ENCODE peak calls at places on chromosome 15, in five cellular contexts. One of them, this sample, is unnamed.

GRCh38 chr15:59384507-59384906 is 11.8 kb upstream of the MYO1E start:
- DNase-seq in iris pigment epithelial cell: no peak
- DNase-seq in CD4-positive, alpha-beta memory T cell: no peak
- DNase-seq in NCI-H2171: no peak
- DNase-seq in GM23248: no peak
- DNase-seq in this sample: no peak

GRCh38 chr15:65996901-65997300 is 127.6 kb downstream of the RAB11A start:
- DNase-seq in CD4-positive, alpha-beta memory T cell: no peak
- DNase-seq in iris pigment epithelial cell: no peak
- DNase-seq in GM23248: no peak
- DNase-seq in NCI-H2171: no peak
- DNase-seq in this sample: no peak

GRCh38 chr15:44535509-44536297 is 1.2 kb upstream of the EIF3J start:
- DNase-seq in iris pigment epithelial cell: no peak
- DNase-seq in CD4-positive, alpha-beta memory T cell: peak; percentile 30
- DNase-seq in GM23248: no peak
- DNase-seq in NCI-H2171: no peak
- DNase-seq in this sample: no peak

GRCh38 chr15:94175420-94175819 is 55.9 kb upstream of the MCTP2 start:
- DNase-seq in NCI-H2171: no peak
- DNase-seq in iris pigment epithelial cell: no peak
- DNase-seq in GM23248: no peak
- DNase-seq in CD4-positive, alpha-beta memory T cell: no peak
- DNase-seq in this sample: no peak

GRCh38 chr15:43769584-43770228 is 7.1 kb downstream of the ELL3 start:
- DNase-seq in iris pigment epithelial cell: peak; percentile 61
- DNase-seq in GM23248: peak; percentile 81
- DNase-seq in NCI-H2171: peak; percentile 40
- DNase-seq in CD4-positive, alpha-beta memory T cell: peak; percentile 55
- DNase-seq in this sample: no peak

GRCh38 chr15:80669599-80670273 is 25.4 kb upstream of the ABHD17C start:
- DNase-seq in CD4-positive, alpha-beta memory T cell: no peak
- DNase-seq in NCI-H2171: no peak
- DNase-seq in iris pigment epithelial cell: no peak
- DNase-seq in GM23248: peak; percentile 72
- DNase-seq in this sample: no peak

GRCh38 chr15:85479071-85479647 is 98.8 kb downstream of the AKAP13 start:
- DNase-seq in CD4-positive, alpha-beta memory T cell: no peak
- DNase-seq in iris pigment epithelial cell: peak; percentile 80
- DNase-seq in GM23248: peak; percentile 69
- DNase-seq in NCI-H2171: peak; percentile 74
- DNase-seq in this sample: no peak

GRCh38 chr15:52746162-52746721 is 43.9 kb downstream of the ONECUT1 start:
- DNase-seq in CD4-positive, alpha-beta memory T cell: no peak
- DNase-seq in NCI-H2171: no peak
- DNase-seq in GM23248: no peak
- DNase-seq in iris pigment epithelial cell: no peak
- DNase-seq in this sample: no peak

GRCh38 chr15:79349526-79349925 is 38.6 kb downstream of the TMED3 start:
- DNase-seq in CD4-positive, alpha-beta memory T cell: no peak
- DNase-seq in iris pigment epithelial cell: peak; percentile 31
- DNase-seq in NCI-H2171: peak; percentile 78
- DNase-seq in GM23248: no peak
- DNase-seq in this sample: no peak

GRCh38 chr15:87031545-87032230 is 952.0 kb downstream of the AGBL1 start:
- DNase-seq in NCI-H2171: no peak
- DNase-seq in CD4-positive, alpha-beta memory T cell: no peak
- DNase-seq in iris pigment epithelial cell: no peak
- DNase-seq in GM23248: no peak
- DNase-seq in this sample: no peak

GRCh38 chr15:80689297-80689696 is 5.8 kb upstream of the ABHD17C start:
- DNase-seq in GM23248: no peak
- DNase-seq in CD4-positive, alpha-beta memory T cell: no peak
- DNase-seq in NCI-H2171: no peak
- DNase-seq in iris pigment epithelial cell: no peak
- DNase-seq in this sample: no peak

This sample was measured in GF-D8.